ENCODE peak calls at places on chromosomes 11 and 22, in nine cellular contexts. C is cardiac muscle cell, B is suprapubic skin, I is heart right ventricle, Y is psoas muscle, X is fibroblast of the aortic adventitia, F is neural progenitor cell, A is AG04449, V is sigmoid colon. W is an unnamed sample.

GRCh38 chr22:29102300-29102699 is 29.5 kb downstream of the KREMEN1 start:
- DNase-seq in X (no peak), C (no peak), I (no peak), V (no peak), Y (no peak), B (no peak), F (peak), A (no peak), W (no peak)

GRCh38 chr11:65041206-65042035 is at the start of gene SAC3D1:
- DNase-seq in V (no peak), F (peak), B (no peak), Y (no peak), I (peak), A (no peak), C (peak), X (peak), W (no peak)

GRCh38 chr11:111691731-111692130 is 74.5 kb downstream of the PPP2R1B start:
- DNase-seq in B (no peak), A (no peak), C (no peak), Y (no peak), X (no peak), I (no peak), F (peak), V (no peak), W (no peak)

GRCh38 chr11:112321521-112322172 is 61.0 kb upstream of the PLET1 start:
- DNase-seq in I (peak), B (no peak), A (peak), Y (peak), V (no peak), X (peak), C (no peak), F (no peak), W (peak)

GRCh38 chr22:45308624-45309421 is 911 bp upstream of the FAM118A start:
- DNase-seq in C (no peak), B (no peak), V (no peak), Y (no peak), A (no peak), F (peak), I (no peak), X (no peak), W (no peak)

GRCh38 chr11:69233761-69234136 is 60.2 kb upstream of the MYEOV start:
- DNase-seq in C (no peak), I (no peak), A (no peak), Y (no peak), V (peak), X (no peak), B (peak), F (no peak), W (no peak)

GRCh38 chr11:27934830-27935145 is 173.2 kb downstream of the KIF18A start:
- DNase-seq in A (peak), V (no peak), F (no peak), X (peak), B (no peak), I (no peak), Y (no peak), C (no peak), W (peak)

GRCh38 chr22:39596601-39597000 is 26.0 kb downstream of the CACNA1I start:
- DNase-seq in F (no peak), V (no peak), A (no peak), C (no peak), X (no peak), Y (no peak), B (no peak), I (no peak), W (no peak)

GRCh38 chr11:117498791-117499190 is 171.1 kb downstream of the CEP164 start:
- DNase-seq in X (no peak), A (no peak), C (no peak), I (no peak), B (no peak), V (no peak), Y (no peak), F (no peak), W (no peak)

GRCh38 chr11:64724863-64725535 is 2.0 kb upstream of the NRXN2 start:
- DNase-seq in C (no peak), B (no peak), X (no peak), V (no peak), I (no peak), A (no peak), F (no peak), Y (no peak), W (no peak)

GRCh38 chr11:79922641-79923040 is 481.8 kb upstream of the TENM4 start:
- DNase-seq in I (no peak), F (no peak), Y (no peak), X (no peak), V (no peak), B (no peak), A (no peak), C (no peak), W (no peak)

GRCh38 chr11:117572129-117572528 is 224.9 kb downstream of the DSCAML1 start:
- DNase-seq in V (peak), A (no peak), B (peak), C (no peak), Y (no peak), F (no peak), X (no peak), I (no peak), W (no peak)

GRCh38 chr11:107042748-107043147 is 24.5 kb upstream of the GUCY1A2 start:
- DNase-seq in I (no peak), C (no peak), Y (no peak), A (no peak), X (no peak), F (no peak), V (no peak), B (no peak), W (no peak)
- H3K4me3 ChIP-seq in I (no peak), C (no peak), Y (no peak), A (no peak), X (no peak), F (no peak), V (no peak), B (no peak), W (no peak)

DNA sequence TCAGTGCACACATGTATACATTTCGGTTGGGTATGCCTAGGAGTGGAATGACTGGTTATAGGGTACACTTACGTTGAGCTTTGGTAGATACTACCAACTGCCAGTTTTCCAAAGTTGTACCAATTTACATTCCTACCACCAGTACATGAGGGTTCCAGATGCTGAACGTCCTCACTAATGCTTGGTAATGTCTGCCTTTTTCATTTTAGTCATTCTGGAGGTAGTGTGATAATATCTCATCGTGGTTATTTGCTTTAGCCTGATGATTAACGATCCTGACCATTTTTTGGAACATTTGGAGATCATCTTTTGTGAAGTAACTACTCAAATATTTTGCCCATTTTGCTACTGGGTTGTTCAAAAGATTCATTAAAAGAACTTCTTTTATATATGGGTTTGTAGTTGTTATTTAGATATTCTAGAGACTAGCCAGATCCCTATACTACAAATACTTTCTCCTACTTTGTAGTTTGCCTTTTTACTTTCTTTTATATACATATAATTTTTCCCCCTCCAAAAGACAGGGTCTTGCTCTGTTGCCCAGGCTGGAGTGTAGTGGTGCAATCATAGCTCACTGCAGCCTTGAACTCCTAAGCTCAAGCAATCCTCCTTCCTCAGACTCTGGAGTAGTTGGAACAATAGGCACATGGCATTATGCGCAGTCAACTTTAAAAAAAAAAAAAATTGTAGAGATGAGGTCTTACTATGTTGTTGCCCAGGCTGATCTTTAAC is 62.1 kb downstream of the RBFOX2 start:
- DNase-seq in C (no peak), Y (no peak), V (no peak), A (no peak), F (no peak), B (no peak), X (no peak), I (no peak), W (no peak)
- TF ChIP-seq CTCF in C (no peak), Y (no peak), V (no peak), A (peak), F (no peak), B (no peak), X (peak), I (no peak), W (no peak)

DNA sequence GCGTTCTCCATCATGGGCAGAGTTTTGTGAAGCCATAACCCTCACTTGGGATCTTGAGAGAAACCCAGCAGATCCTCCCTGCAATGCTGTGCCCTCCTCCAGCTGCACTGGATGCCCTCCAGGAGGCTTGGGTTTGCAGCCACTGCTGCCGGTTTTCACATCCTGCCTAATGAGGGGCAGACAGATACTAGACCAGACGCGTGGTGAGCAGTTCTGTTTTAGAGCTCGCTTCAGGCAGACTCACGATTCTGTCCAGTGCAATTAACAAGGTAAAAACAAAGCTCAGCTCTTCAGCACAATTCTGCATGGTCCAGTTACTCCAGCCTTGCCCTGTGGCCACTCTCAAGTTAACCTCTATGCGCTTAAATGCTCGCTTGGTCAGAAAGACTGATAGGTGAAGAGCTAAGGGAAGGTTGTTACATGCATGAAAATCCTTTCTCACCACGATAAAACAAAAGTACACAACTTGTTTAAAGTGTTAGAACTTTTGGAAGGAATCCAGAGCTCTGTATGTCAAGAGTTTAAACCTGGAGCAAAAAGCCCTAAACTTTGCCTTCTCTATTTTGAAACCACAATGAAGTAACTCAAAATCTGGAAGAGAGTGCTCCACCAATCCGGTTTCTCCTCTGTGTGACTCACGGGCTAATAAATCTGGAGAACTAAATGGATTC is 292.3 kb upstream of the FAT3 start:
- DNase-seq in I (no peak), Y (peak), V (no peak), B (no peak), X (no peak), A (no peak), C (no peak), F (no peak), W (peak)
- H3K4me3 ChIP-seq in I (no peak), Y (no peak), V (no peak), B (peak), X (no peak), A (no peak), C (no peak), F (no peak), W (peak)

DNA sequence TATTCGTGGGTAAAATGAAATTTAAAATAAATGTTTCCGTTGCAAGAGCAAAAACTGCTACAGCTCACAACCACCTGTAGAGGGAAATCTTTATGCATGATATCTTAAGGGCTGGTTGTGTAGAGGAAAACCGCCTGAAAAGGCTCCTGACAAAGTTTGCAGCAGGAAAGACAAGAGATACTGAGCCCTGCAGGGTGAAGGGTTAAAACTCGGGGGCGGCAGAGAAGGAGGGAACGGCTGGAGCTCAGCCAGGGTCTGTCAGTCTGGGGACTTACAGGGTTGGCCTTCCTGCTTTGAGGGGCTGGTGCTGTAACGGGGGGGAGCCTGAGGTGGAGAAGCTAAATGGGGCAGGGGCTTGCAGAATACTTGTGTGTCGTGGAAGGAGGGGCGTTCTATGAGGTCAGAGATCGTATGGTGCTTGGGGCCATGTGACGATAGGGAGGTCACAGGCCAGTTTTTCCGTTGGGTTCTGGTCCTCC is 122.9 kb upstream of the HSD17B12 start:
- DNase-seq in Y (no peak), B (no peak), F (peak), C (peak), X (peak), I (no peak), V (no peak), A (no peak), W (no peak)
- TF ChIP-seq CTCF in Y (peak), B (no peak), F (peak), C (peak), X (peak), I (peak), V (no peak), A (no peak), W (peak)

GRCh38 chr22:20867179-20868099 is 8.6 kb downstream of the SNAP29 start:
- DNase-seq in B (no peak), Y (no peak), C (peak), I (peak), F (no peak), V (peak), A (no peak), X (peak), W (no peak)

GRCh38 chr22:20865331-20865730 is 6.5 kb downstream of the SNAP29 start:
- DNase-seq in A (no peak), X (no peak), I (no peak), F (no peak), V (no peak), Y (no peak), C (no peak), B (no peak), W (no peak)

GRCh38 chr22:20868225-20868944 is 9.6 kb downstream of the SNAP29 start:
- DNase-seq in I (no peak), Y (no peak), F (no peak), B (no peak), A (no peak), X (no peak), C (no peak), V (no peak), W (no peak)

GRCh38 chr22:20865869-20866445 is 7.2 kb downstream of the SNAP29 start:
- DNase-seq in B (no peak), V (no peak), F (no peak), X (peak), C (no peak), I (no peak), A (no peak), Y (no peak), W (no peak)

GRCh38 chr22:20866716-20867115 is 7.9 kb downstream of the SNAP29 start:
- DNase-seq in F (no peak), I (no peak), Y (no peak), C (no peak), A (no peak), V (no peak), X (no peak), B (no peak), W (no peak)
- H3K4me3 ChIP-seq in F (no peak), I (peak), Y (no peak), C (no peak), A (no peak), V (no peak), X (no peak), B (no peak), W (no peak)

GRCh38 chr22:44180706-44181032 is at the start of gene PARVG:
- DNase-seq in B (no peak), C (peak), F (no peak), Y (no peak), X (no peak), A (no peak), I (no peak), V (no peak), W (no peak)

GRCh38 chr22:44181033-44181911 is 547 bp downstream of the PARVG start:
- DNase-seq in A (no peak), F (no peak), I (no peak), Y (no peak), B (no peak), V (no peak), X (no peak), C (no peak), W (no peak)

GRCh38 chr22:44179989-44180705 is 578 bp upstream of the PARVG start:
- DNase-seq in C (no peak), F (no peak), I (no peak), A (no peak), Y (no peak), B (no peak), V (no peak), X (no peak), W (no peak)

GRCh38 chr22:44182591-44183588 is 2.2 kb downstream of the PARVG start:
- DNase-seq in F (no peak), A (no peak), B (no peak), V (peak), X (no peak), Y (peak), I (peak), C (no peak), W (no peak)

GRCh38 chr22:44181912-44182590 is 1.3 kb downstream of the PARVG start:
- DNase-seq in A (no peak), B (no peak), I (no peak), X (no peak), V (no peak), C (no peak), Y (no peak), F (no peak), W (no peak)
- TF ChIP-seq CTCF in A (no peak), B (no peak), I (no peak), X (no peak), V (no peak), C (no peak), Y (no peak), F (no peak), W (no peak)

GRCh38 chr22:38570841-38571364 is 920 bp upstream of the DMC1 start:
- DNase-seq in X (peak), V (peak), Y (peak), A (no peak), C (peak), B (no peak), I (peak), F (peak), W (no peak)
- H3K4me3 ChIP-seq in X (peak), V (peak), Y (peak), A (peak), C (peak), B (peak), I (peak), F (peak), W (peak)

DNA sequence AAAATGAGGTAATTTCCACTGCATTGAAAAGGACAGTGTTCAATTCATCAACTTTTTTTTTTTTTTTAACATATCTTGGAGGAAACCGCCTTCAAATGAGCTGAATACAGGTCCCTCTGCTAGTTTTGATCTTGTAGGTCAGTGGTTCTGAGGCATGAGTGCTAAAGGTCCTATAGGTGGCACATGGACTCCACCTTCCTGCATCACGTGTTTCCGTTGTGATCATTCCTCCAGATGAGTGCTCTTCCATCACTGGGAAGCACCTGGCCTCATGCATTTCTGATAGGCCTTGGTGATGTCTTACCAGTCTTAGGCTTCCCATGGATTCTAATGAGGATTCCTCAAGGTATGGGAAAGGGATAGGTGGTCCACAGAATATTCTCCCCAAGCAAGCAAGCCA is 37.8 kb downstream of the FDX1 start:
- DNase-seq in Y (no peak), X (no peak), I (no peak), F (no peak), C (no peak), B (no peak), A (no peak), V (no peak), W (no peak)
- TF ChIP-seq CTCF in Y (no peak), X (no peak), I (no peak), F (peak), C (no peak), B (no peak), A (no peak), V (no peak), W (no peak)

DNA sequence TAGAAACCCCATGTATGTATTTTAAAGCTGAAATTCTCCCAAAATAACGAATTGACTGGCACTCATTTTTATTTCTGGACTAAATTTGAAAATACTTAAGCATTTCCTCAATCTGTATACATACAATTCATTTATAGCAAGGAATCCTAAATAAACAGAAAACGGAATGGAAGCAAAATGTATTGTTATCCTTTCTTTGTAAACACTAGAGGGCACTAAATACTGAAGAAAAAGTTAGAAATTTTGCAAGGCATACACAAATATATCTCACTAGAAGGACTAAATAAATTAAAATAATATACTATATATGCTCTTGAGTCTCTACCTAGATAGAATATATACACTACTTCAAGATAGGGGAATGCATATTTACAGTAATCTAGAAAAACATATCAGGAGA is 23.1 kb upstream of the ANO5 start:
- DNase-seq in C (no peak), A (no peak), X (no peak), I (no peak), V (no peak), Y (no peak), F (no peak), B (no peak), W (no peak)
- H3K4me3 ChIP-seq in C (no peak), A (no peak), X (no peak), I (no peak), V (no peak), Y (no peak), F (no peak), B (no peak), W (no peak)

GRCh38 chr11:44938066-44938691 is 12.5 kb downstream of the TP53I11 start:
- DNase-seq in C (no peak), I (no peak), F (no peak), Y (no peak), B (no peak), A (no peak), V (no peak), X (no peak), W (no peak)

GRCh38 chr11:44941286-44942021 is 9.2 kb downstream of the TP53I11 start:
- DNase-seq in B (no peak), Y (no peak), F (no peak), A (no peak), C (no peak), X (no peak), V (no peak), I (no peak), W (no peak)

GRCh38 chr11:44940424-44940823 is 10.3 kb downstream of the TP53I11 start:
- DNase-seq in V (no peak), F (no peak), C (no peak), X (no peak), I (peak), B (no peak), A (no peak), Y (no peak), W (no peak)

GRCh38 chr11:44940835-44941234 is 9.8 kb downstream of the TP53I11 start:
- DNase-seq in A (no peak), C (no peak), B (no peak), X (no peak), Y (no peak), V (no peak), I (no peak), F (no peak), W (no peak)

GRCh38 chr11:44939673-44940072 is 11.0 kb downstream of the TP53I11 start:
- DNase-seq in X (no peak), I (peak), A (no peak), B (no peak), Y (peak), C (peak), V (no peak), F (peak), W (no peak)
- TF ChIP-seq CTCF in X (peak), I (peak), A (peak), B (peak), Y (peak), C (peak), V (no peak), F (peak), W (peak)

W was measured in epithelial cell of proximal tubule.